ENCODE peak calls at places on chromosomes 3 and 15, in four cellular contexts. L is activated naive CD8-positive, alpha-beta T cell treated with anti-CD3 and anti-CD28 coated beads, Interleukin-2, amount 50 U/mL, for 24 hours; F is dorsolateral prefrontal cortex; Q is aorta. E is an unnamed sample.

GRCh38 chr3:188956839-188957489 is 214.8 kb upstream of the TPRG1 start:
- DNase-seq in F (peak; percentile 16), Q (no peak), L (no peak), E (peak; percentile 54)

GRCh38 chr3:52893723-52894122 is 3.6 kb downstream of the STIMATE start:
- DNase-seq in Q (peak; percentile 58), L (no peak), F (no peak), E (no peak)

GRCh38 chr3:65402597-65402996 is 636.1 kb downstream of the MAGI1 start:
- DNase-seq in F (peak; percentile 72), Q (peak; percentile 71), L (no peak), E (no peak)

GRCh38 chr3:23949784-23950183 is 4.7 kb downstream of the NR1D2 start:
- DNase-seq in Q (peak; percentile 59), F (peak; percentile 34), L (no peak), E (no peak)

GRCh38 chr15:89662893-89663673 is 7.8 kb upstream of the KIF7 start:
- DNase-seq in L (no peak), Q (peak; percentile 90), F (no peak), E (no peak)

GRCh38 chr15:55796321-55796965 is 53.5 kb upstream of the PRTG start:
- DNase-seq in F (no peak), Q (no peak), L (no peak), E (no peak)

GRCh38 chr3:69408989-69409388 is 23.1 kb upstream of the FRMD4B start:
- DNase-seq in L (no peak), F (no peak), Q (no peak), E (no peak)

GRCh38 chr3:191390580-191390979 is 60.3 kb upstream of the UTS2B start:
- DNase-seq in F (no peak), Q (no peak), L (no peak), E (no peak)

GRCh38 chr15:46296002-46296401 is 661.2 kb downstream of the SQOR start:
- DNase-seq in Q (no peak), L (no peak), F (no peak), E (no peak)

GRCh38 chr3:184982058-184982457 is 170.1 kb downstream of the VPS8 start:
- DNase-seq in Q (no peak), L (no peak), F (no peak), E (no peak)

GRCh38 chr3:71581981-71582611 is 1.4 kb downstream of the FOXP1 start:
- DNase-seq in L (peak; percentile 64), Q (peak; percentile 83), F (peak; percentile 47), E (peak; percentile 44)

GRCh38 chr3:133474251-133474801 is 74.5 kb downstream of the BFSP2 start:
- DNase-seq in L (no peak), Q (no peak), F (no peak), E (no peak)

GRCh38 chr15:69474291-69474690 is 21.7 kb downstream of the RPLP1 start:
- DNase-seq in Q (no peak), L (no peak), F (no peak), E (no peak)

GRCh38 chr3:195208631-195209030 is 62.3 kb downstream of the XXYLT1 start:
- DNase-seq in F (no peak), L (no peak), Q (no peak), E (no peak)